ENCODE peak calls at places on chromosome 4, in eight cellular contexts. Z is fibroblast of lung; C is CD8-positive, alpha-beta T cell; V is IMR-90; M is aorta; G is tibial artery; F is SJSA1; P is hepatocyte. J is an unnamed sample. For H3K36me3, the result is how much of the 10 kb centered on the place peaks cover.

GRCh38 chr4:33998204-33998603 is 2246.1 kb downstream of the ARAP2 start:
- DNase-seq in Z (peak), C (no peak), V (no peak), M (no peak), G (no peak), F (no peak), P (no peak), J (no peak)

GRCh38 chr4:168162604-168163003 is 70.3 kb downstream of the ANXA10 start:
- DNase-seq in Z (peak), C (no peak), V (peak), M (no peak), G (no peak), F (no peak), P (peak), J (no peak)

GRCh38 chr4:2798399-2799301 is 5.8 kb downstream of the SH3BP2 start:
- DNase-seq in Z (no peak), C (peak), V (no peak), M (peak), G (peak), F (no peak), P (no peak), J (peak)

GRCh38 chr4:15809473-15809872 is 31.3 kb downstream of the CD38 start:
- DNase-seq in Z (no peak), C (no peak), V (no peak), M (no peak), G (no peak), F (no peak), P (no peak), J (no peak)

GRCh38 chr4:166493828-166494432 is 620.9 kb downstream of the TLL1 start:
- DNase-seq in Z (peak), C (no peak), V (no peak), M (no peak), G (no peak), F (no peak), P (peak), J (no peak)

GRCh38 chr4:57184378-57185031 is 74.3 kb upstream of the IGFBP7 start:
- DNase-seq in Z (peak), C (no peak), V (no peak), M (no peak), G (no peak), F (no peak), P (no peak), J (no peak)

GRCh38 chr4:61462451-61463326 is 262.6 kb downstream of the ADGRL3 start:
- DNase-seq in Z (peak), C (no peak), V (peak), M (no peak), G (no peak), F (no peak), P (no peak), J (no peak)

GRCh38 chr4:105346869-105347268 is 127.0 kb downstream of the PPA2 start:
- DNase-seq in Z (no peak), C (no peak), V (no peak), M (no peak), G (no peak), F (no peak), P (no peak), J (no peak)

GRCh38 chr4:99816611-99817309 is at the start of gene DAPP1:
- DNase-seq in Z (no peak), C (peak), V (no peak), M (no peak), G (peak), F (no peak), P (peak), J (no peak)

GRCh38 chr4:188439641-188440311 is 300.5 kb downstream of the TRIML1 start:
- DNase-seq in Z (no peak), C (no peak), V (peak), M (no peak), G (no peak), F (no peak), P (no peak), J (peak)

GRCh38 chr4:9997881-9998280 is 23.4 kb downstream of the SLC2A9 start:
- DNase-seq in Z (peak), C (no peak), V (no peak), M (no peak), G (no peak), F (no peak), P (no peak), J (no peak)

GRCh38 chr4:170978990-170979389 is 834.2 kb upstream of the GALNTL6 start:
- DNase-seq in Z (no peak), C (no peak), V (no peak), M (no peak), G (no peak), F (no peak), P (no peak), J (no peak)

GRCh38 chr4:161189286-161190134 is 974.3 kb downstream of the FSTL5 start:
- DNase-seq in Z (peak), C (no peak), V (no peak), M (no peak), G (no peak), F (no peak), P (no peak), J (no peak)

GRCh38 chr4:125710766-125711165 is 396.0 kb downstream of the FAT4 start:
- DNase-seq in Z (no peak), C (no peak), V (no peak), M (no peak), G (no peak), F (no peak), P (no peak), J (no peak)

GRCh38 chr4:42483426-42484379 is 86.4 kb downstream of the SHISA3 start:
- DNase-seq in Z (peak), C (no peak), V (peak), M (no peak), G (no peak), F (no peak), P (no peak), J (no peak)

GRCh38 chr4:156929706-156930105 is 41.9 kb downstream of the PDGFC start:
- DNase-seq in Z (no peak), C (no peak), V (no peak), M (no peak), G (no peak), F (no peak), P (no peak), J (peak)

GRCh38 chr4:110357521-110357920 is 118.4 kb upstream of the ENPEP start:
- DNase-seq in Z (no peak), C (no peak), V (no peak), M (no peak), G (no peak), F (no peak), P (no peak), J (no peak)

GRCh38 chr4:57270350-57270749 is 160.2 kb upstream of the IGFBP7 start:
- DNase-seq in Z (no peak), C (no peak), V (no peak), M (no peak), G (no peak), F (no peak), P (peak), J (no peak)

GRCh38 chr4:10346023-10346422 is 111.2 kb downstream of the ZNF518B start:
- DNase-seq in Z (no peak), C (no peak), V (peak), M (no peak), G (no peak), F (no peak), P (no peak), J (no peak)

GRCh38 chr4:142079951-142080350 is 443.6 kb downstream of the IL15 start:
- DNase-seq in Z (no peak), C (no peak), V (no peak), M (no peak), G (no peak), F (no peak), P (no peak), J (no peak)

GRCh38 chr4:7487998-7488671 is 53.4 kb upstream of the PSAPL1 start:
- DNase-seq in Z (no peak), C (no peak), V (no peak), M (no peak), G (no peak), F (no peak), P (no peak), J (no peak)

GRCh38 chr4:89753601-89754066 is 83.3 kb downstream of the SNCA start:
- DNase-seq in Z (peak), C (no peak), V (peak), M (no peak), G (no peak), F (no peak), P (peak), J (peak)

GRCh38 chr4:138939960-138940359 is 75.6 kb upstream of the NOCT start:
- DNase-seq in Z (no peak), C (no peak), V (no peak), M (no peak), G (no peak), F (no peak), P (peak), J (no peak)

GRCh38 chr4:27129871-27130277 is 269.2 kb downstream of the STIM2 start:
- DNase-seq in Z (peak), C (no peak), V (no peak), M (no peak), G (no peak), F (no peak), P (no peak), J (no peak)

GRCh38 chr4:4859010-4859798 is at the start of gene MSX1:
- DNase-seq in Z (peak), C (no peak), V (peak), M (peak), G (peak), F (peak), P (peak), J (peak)

GRCh38 chr4:185797018-185797417 is 15.0 kb downstream of the SORBS2 start:
- DNase-seq in Z (no peak), C (no peak), V (no peak), M (no peak), G (no peak), F (no peak), P (no peak), J (no peak)

GRCh38 chr4:87529187-87529586 is at the start of gene SPARCL1:
- DNase-seq in Z (no peak), C (no peak), V (no peak), M (no peak), G (peak), F (no peak), P (peak), J (no peak)

GRCh38 chr4:40909363-40909876 is 159.7 kb downstream of the NSUN7 start:
- DNase-seq in Z (peak), C (no peak), V (peak), M (no peak), G (no peak), F (peak), P (peak), J (no peak)

GRCh38 chr4:142777045-142777743 is 68.9 kb downstream of the INPP4B start:
- DNase-seq in Z (no peak), C (no peak), V (no peak), M (no peak), G (no peak), F (no peak), P (peak), J (no peak)

GRCh38 chr4:20612313-20612712 is 87.9 kb upstream of the PACRGL start:
- DNase-seq in Z (peak), C (no peak), V (peak), M (no peak), G (no peak), F (no peak), P (no peak), J (no peak)

GRCh38 chr4:20698820-20699219 is 1.4 kb upstream of the PACRGL start:
- DNase-seq in Z (no peak), C (no peak), V (no peak), M (no peak), G (no peak), F (no peak), P (no peak), J (no peak)

GRCh38 chr4:151004222-151004621 is 10.9 kb downstream of the LRBA start:
- DNase-seq in Z (peak), C (no peak), V (peak), M (no peak), G (no peak), F (no peak), P (no peak), J (no peak)

GRCh38 chr4:106303548-106303947 is 12.5 kb downstream of the TBCK start:
- DNase-seq in Z (no peak), C (no peak), V (no peak), M (no peak), G (no peak), F (no peak), P (no peak), J (no peak)

GRCh38 chr4:82578935-82579334 is 17.1 kb upstream of the TMEM150C start:
- DNase-seq in Z (no peak), C (no peak), V (no peak), M (no peak), G (no peak), F (no peak), P (no peak), J (no peak)

GRCh38 chr4:83267121-83267834 is 17.3 kb downstream of the COQ2 start:
- DNase-seq in Z (peak), C (no peak), V (peak), M (peak), G (peak), F (peak), P (no peak), J (no peak)

GRCh38 chr4:52200339-52200725 is 149.2 kb downstream of the SPATA18 start:
- DNase-seq in Z (no peak), C (no peak), V (no peak), M (no peak), G (no peak), F (no peak), P (no peak), J (no peak)

GRCh38 chr4:165716472-165716871 is 156.6 kb upstream of the TLL1 start:
- DNase-seq in Z (no peak), C (no peak), V (no peak), M (no peak), G (no peak), F (no peak), P (no peak), J (no peak)

GRCh38 chr4:5870701-5871100 is 22.2 kb downstream of the CRMP1 start:
- DNase-seq in Z (no peak), C (no peak), V (no peak), M (no peak), G (no peak), F (no peak), P (no peak), J (no peak)
- H3K4me3 ChIP-seq in Z (no peak), C (no peak), V (no peak), M (no peak), G (no peak), F (no peak), P (no peak), J (no peak)

GRCh38 chr4:144710526-144710912 is 64.6 kb downstream of the HHIP start:
- DNase-seq in Z (no peak), C (no peak), V (no peak), M (no peak), G (no peak), F (no peak), P (no peak), J (no peak)
- H3K27ac ChIP-seq in Z (no peak), C (no peak), V (no peak), M (no peak), G (no peak), F (peak), P (no peak), J (peak)

DNA sequence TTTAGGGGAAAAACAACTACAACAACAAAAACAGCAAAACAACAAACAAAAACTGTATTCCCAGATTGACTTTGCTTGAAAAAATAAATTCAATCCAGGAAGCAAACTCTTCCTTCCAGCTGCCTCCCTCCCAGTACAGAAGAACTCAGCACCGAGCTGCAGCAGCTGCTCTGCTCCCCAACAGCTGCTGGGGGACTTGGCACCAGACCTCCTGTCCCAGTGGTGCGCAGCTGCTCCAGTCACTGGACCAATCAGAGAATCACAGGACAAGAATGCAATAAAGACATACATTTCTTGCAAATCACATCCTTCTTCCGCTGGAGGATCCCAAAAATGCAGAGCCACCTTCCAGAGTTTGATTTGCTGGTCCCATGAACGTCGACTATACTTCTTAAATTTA is 11.8 kb upstream of the FAM53A start:
- DNase-seq in Z (no peak), C (no peak), V (no peak), M (peak), G (no peak), F (no peak), P (no peak), J (peak)
- H3K36me3 ChIP-seq in Z (under half), C (under half), V (half or more), M (under half), G (half or more), F (half or more), P (under half), J (half or more)

DNA sequence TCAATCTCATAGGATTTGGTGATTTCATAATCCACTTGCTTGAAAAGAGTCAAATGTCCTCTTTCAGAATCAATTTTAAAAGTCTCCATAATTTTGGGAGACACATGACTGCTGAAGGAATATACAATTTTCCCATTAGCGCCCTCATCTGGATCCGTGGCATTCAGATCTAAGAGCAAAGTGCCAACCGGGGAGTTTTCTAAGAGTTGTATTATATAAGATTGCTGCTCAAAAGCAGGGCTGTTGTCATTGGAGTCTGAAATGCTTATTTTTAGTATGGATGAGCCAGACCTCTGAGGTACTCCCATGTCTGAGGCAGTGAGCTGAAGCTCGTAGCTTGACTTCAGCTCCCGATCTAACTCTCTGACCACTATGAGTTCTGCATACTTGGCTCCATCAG is 1.2 kb downstream of the PCDH18 start:
- DNase-seq in Z (peak), C (no peak), V (peak), M (no peak), G (no peak), F (no peak), P (peak), J (peak)
- H3K4me3 ChIP-seq in Z (peak), C (no peak), V (peak), M (peak), G (peak), F (peak), P (peak), J (peak)

DNA sequence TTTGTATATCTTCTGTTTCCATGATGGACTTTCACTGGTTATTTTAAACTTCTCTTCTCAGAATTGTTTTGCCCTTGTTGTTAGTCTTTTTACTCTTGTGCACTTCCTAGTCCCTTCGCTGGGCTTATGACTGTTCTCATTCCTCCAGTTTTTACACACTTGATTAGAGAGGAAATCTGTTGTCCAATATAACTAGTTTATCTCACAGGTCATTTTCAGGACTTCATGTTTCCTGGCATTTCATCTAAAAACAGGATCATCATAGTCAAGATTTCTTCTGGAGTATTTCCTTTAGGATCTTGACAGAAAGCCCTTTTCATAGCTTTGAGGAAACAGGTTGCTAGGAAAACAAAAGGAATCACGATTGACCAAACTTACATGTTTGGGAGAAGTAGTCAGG is 3.0 kb downstream of the FNIP2 start:
- DNase-seq in Z (no peak), C (no peak), V (no peak), M (no peak), G (no peak), F (no peak), P (no peak), J (no peak)
- H3K27ac ChIP-seq in Z (no peak), C (no peak), V (no peak), M (no peak), G (peak), F (no peak), P (no peak), J (no peak)

GRCh38 chr4:961651-962230 is 11.6 kb downstream of the DGKQ start:
- DNase-seq in Z (no peak), C (no peak), V (no peak), M (no peak), G (no peak), F (no peak), P (no peak), J (no peak)
- H3K36me3 ChIP-seq in Z (under half), C (under half), V (half or more), M (under half), G (under half), F (under half), P (under half), J (under half)

DNA sequence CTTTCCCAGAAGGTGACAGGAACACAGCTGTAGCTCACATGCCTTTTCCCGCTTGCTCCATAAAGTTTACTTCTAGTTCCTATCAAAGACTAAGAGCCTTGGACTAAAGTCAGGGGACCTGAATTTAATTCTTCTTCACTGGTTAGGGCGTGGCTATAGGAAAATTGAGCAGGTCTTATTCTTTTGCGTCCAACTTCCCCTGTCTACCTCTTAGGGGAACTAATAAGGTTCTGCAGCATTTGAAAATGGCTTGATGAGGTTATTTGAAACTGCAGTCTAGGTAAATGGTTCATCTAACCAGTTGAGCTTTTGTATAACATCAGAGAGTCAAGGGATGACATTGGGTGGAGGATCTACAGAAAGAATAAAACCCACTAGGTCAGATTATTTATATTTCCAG is 2.6 kb downstream of the ARHGAP10 start:
- DNase-seq in Z (no peak), C (no peak), V (no peak), M (no peak), G (no peak), F (no peak), P (no peak), J (no peak)
- H3K4me3 ChIP-seq in Z (peak), C (no peak), V (peak), M (peak), G (peak), F (no peak), P (no peak), J (no peak)

GRCh38 chr4:121712001-121712655 is 15.3 kb upstream of the ANXA5 start:
- DNase-seq in Z (no peak), C (no peak), V (no peak), M (no peak), G (no peak), F (no peak), P (peak), J (no peak)
- H3K27ac ChIP-seq in Z (peak), C (no peak), V (peak), M (peak), G (peak), F (peak), P (peak), J (peak)

J was measured in SJCRH30.